ENCODE peak calls at places on chromosomes 4 and X, in seven cellular contexts. G, N, Z, M, J, B and I are unnamed samples. For H3K36me3 and H3K27me3, the result is how much of the 10 kb centered on the place peaks cover.

GRCh38 chr4:100299441-100299840 is 109.2 kb upstream of the DDIT4L start:
- DNase-seq in J (peak), G (no peak), N (no peak), Z (no peak), B (no peak), M (no peak), I (no peak)

GRCh38 chr4:41964401-41964800 is 17.2 kb upstream of the DCAF4L1 start:
- DNase-seq in M (no peak), Z (no peak), J (no peak), N (no peak), B (no peak), G (no peak), I (no peak)

GRCh38 chr4:95190751-95191436 is 357.9 kb downstream of the UNC5C start:
- DNase-seq in J (no peak), N (no peak), B (no peak), G (no peak), M (no peak), Z (peak), I (no peak)

GRCh38 chr4:151031831-151032605 is 16.9 kb upstream of the LRBA start:
- DNase-seq in B (no peak), Z (no peak), J (peak), N (peak), G (no peak), M (no peak), I (no peak)

GRCh38 chr4:26530094-26530493 is 39.8 kb upstream of the CCKAR start:
- DNase-seq in J (no peak), Z (no peak), M (no peak), N (no peak), G (no peak), B (no peak), I (no peak)

GRCh38 chr4:8905773-8906667 is 34.4 kb upstream of the HMX1 start:
- DNase-seq in M (peak), B (peak), Z (peak), J (no peak), N (no peak), G (peak), I (peak)

GRCh38 chr4:121791481-121791880 is 9.6 kb upstream of the EXOSC9 start:
- DNase-seq in G (no peak), N (peak), Z (no peak), J (peak), B (no peak), M (no peak), I (no peak)

GRCh38 chrX:39946822-39947221 is 150.9 kb downstream of the BCOR start:
- DNase-seq in M (peak), J (peak), G (no peak), B (no peak), N (peak), Z (no peak), I (no peak)

GRCh38 chr4:34731045-34731444 is 1513.3 kb downstream of the ARAP2 start:
- DNase-seq in Z (no peak), G (no peak), M (no peak), B (no peak), N (no peak), J (no peak), I (no peak)

GRCh38 chrX:25998687-25999086 is 139.5 kb upstream of the MAGEB18 start:
- DNase-seq in M (no peak), B (no peak), G (no peak), J (no peak), Z (no peak), N (no peak), I (no peak)

GRCh38 chrX:10444204-10444603 is 176.2 kb downstream of the MID1 start:
- DNase-seq in Z (no peak), J (no peak), B (no peak), M (no peak), N (no peak), G (no peak), I (no peak)

GRCh38 chr4:119184128-119184527 is 28.4 kb upstream of the USP53 start:
- DNase-seq in J (no peak), G (no peak), N (no peak), Z (no peak), M (no peak), B (no peak), I (no peak)

GRCh38 chr4:108166441-108167315 is 2.1 kb downstream of the LEF1 start:
- DNase-seq in B (no peak), N (no peak), G (no peak), M (no peak), Z (peak), J (no peak), I (peak)

GRCh38 chr4:80492761-80493160 is 157.2 kb downstream of the CFAP299 start:
- DNase-seq in B (no peak), Z (no peak), G (no peak), M (no peak), J (no peak), N (no peak), I (no peak)

GRCh38 chrX:47264507-47265173 is 31.8 kb downstream of the USP11 start:
- DNase-seq in Z (no peak), B (no peak), M (no peak), G (peak), N (peak), J (peak), I (no peak)

GRCh38 chr4:6345866-6346265 is 76.2 kb downstream of the WFS1 start:
- DNase-seq in Z (no peak), B (no peak), M (no peak), N (no peak), J (no peak), G (no peak), I (no peak)

GRCh38 chrX:70062961-70063550 is 799 bp downstream of the OTUD6A start:
- DNase-seq in G (no peak), Z (no peak), J (no peak), B (no peak), N (no peak), M (no peak), I (no peak)

GRCh38 chrX:48480583-48480982 is 4.6 kb downstream of the FTSJ1 start:
- DNase-seq in Z (no peak), N (no peak), B (no peak), G (no peak), J (no peak), M (no peak), I (no peak)

GRCh38 chrX:148672526-148672925 is 172.1 kb downstream of the AFF2 start:
- DNase-seq in J (peak), N (no peak), B (no peak), Z (no peak), G (no peak), M (no peak), I (no peak)

GRCh38 chr4:73608677-73609594 is 11.3 kb downstream of the RASSF6 start:
- DNase-seq in J (peak), N (peak), G (no peak), Z (no peak), M (no peak), B (no peak), I (no peak)

GRCh38 chr4:166538491-166539005 is 665.5 kb downstream of the TLL1 start:
- DNase-seq in M (no peak), J (no peak), G (no peak), B (no peak), N (no peak), Z (peak), I (no peak)
- H3K4me3 ChIP-seq in M (no peak), J (no peak), G (no peak), B (no peak), N (no peak), Z (no peak), I (no peak)

GRCh38 chr4:56986192-56986591 is 7.5 kb downstream of the POLR2B start:
- DNase-seq in M (no peak), N (no peak), J (no peak), G (no peak), B (no peak), Z (no peak), I (no peak)
- H3K36me3 ChIP-seq in M (half or more), N (under half), J (under half), G (half or more), B (half or more), Z (under half), I (under half)

DNA sequence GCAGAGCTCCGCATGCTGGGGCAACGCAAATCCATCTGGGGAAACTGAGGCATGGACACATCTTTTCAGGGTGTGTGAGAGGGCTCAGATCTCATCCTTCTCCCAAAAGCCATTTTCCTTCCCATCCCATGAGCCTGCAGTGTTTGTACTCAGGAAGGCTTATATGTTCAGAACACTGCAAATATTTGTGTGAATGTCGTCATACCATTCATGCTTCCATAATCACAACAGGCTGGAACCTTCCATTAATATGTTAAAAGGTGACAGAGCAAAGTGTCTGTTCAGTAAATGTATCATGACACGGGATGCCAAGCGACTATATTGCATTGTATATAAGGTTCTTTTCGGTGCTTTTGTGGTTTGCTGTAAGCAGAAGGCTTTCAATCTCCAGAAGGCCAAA is 8.5 kb downstream of the TRIML1 start:
- DNase-seq in N (no peak), B (no peak), M (no peak), G (no peak), Z (no peak), J (no peak), I (no peak)
- H3K27me3 ChIP-seq in N (under half), B (under half), M (under half), G (under half), Z (under half), J (under half), I (under half)

GRCh38 chr4:128347930-128348660 is 60.5 kb upstream of the PGRMC2 start:
- DNase-seq in Z (no peak), G (no peak), B (no peak), M (no peak), N (peak), J (peak), I (no peak)

GRCh38 chr4:128349921-128350320 is 62.3 kb upstream of the PGRMC2 start:
- DNase-seq in M (no peak), J (peak), Z (no peak), G (no peak), N (peak), B (no peak), I (no peak)

GRCh38 chr4:128347175-128347868 is 59.7 kb upstream of the PGRMC2 start:
- DNase-seq in J (peak), B (no peak), N (peak), Z (no peak), G (no peak), M (no peak), I (no peak)

GRCh38 chr4:128351502-128351901 is 63.9 kb upstream of the PGRMC2 start:
- DNase-seq in N (no peak), J (no peak), Z (no peak), B (no peak), G (no peak), M (no peak), I (no peak)

GRCh38 chr4:128350449-128351045 is 62.9 kb upstream of the PGRMC2 start:
- DNase-seq in N (no peak), Z (peak), M (no peak), G (no peak), J (no peak), B (no peak), I (no peak)
- H3K4me3 ChIP-seq in N (no peak), Z (no peak), M (no peak), G (no peak), J (no peak), B (no peak), I (no peak)

DNA sequence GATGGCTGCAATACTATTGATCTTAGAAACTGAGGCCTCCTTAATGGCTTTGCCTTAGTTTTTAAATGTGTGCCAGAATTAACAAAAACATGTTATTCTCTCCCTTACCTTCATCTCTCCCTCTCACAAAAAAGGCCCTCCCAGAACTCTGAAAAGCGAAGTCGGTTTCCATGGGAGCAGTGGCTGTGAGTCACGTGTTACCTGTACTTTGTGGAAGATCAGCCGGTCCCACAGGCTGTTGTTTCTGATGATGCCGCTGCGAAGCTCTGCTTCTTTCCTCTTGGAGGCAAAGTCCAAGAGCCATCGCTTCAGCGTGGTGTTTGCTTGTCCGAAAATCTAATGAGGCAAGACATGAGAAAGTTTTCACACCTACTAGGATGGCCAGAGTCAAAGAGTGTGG is 32.5 kb upstream of the CENPU start:
- DNase-seq in Z (no peak), N (no peak), J (no peak), B (no peak), M (no peak), G (no peak), I (no peak)
- H3K36me3 ChIP-seq in Z (half or more), N (under half), J (under half), B (half or more), M (half or more), G (half or more), I (under half)

DNA sequence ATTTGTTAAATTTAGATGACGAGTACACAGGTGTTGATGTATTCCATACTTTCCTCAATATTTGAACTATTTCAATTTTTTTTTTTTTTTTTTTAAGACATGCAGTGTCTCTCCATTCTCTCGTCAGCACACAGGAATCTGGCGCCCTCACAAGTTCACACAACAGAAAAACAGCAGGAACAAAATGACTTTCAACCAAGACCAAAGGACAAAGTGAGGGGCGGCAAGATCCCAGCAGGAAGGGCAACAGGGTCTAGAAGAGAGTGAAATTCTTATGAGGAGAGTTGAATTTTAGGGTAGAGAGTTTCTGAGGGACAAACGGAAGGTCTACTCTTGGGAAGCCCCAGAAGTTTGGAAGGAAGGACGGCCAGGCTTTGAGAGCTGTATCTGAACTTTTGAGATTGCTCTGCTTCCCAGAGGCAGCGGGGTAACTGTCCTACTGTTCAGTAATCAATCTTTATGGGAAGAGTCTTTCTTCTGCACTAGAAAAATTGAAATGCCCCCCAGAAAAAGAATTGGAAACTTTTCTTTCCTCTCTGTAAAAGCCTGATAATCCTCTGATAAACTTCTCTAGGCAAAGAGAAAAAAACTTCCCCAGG is 760.2 kb downstream of the RAB28 start:
- DNase-seq in M (no peak), N (no peak), Z (peak), G (no peak), J (peak), B (no peak), I (no peak)
- H3K27me3 ChIP-seq in M (under half), N (under half), Z (under half), G (under half), J (under half), B (under half), I (under half)

DNA sequence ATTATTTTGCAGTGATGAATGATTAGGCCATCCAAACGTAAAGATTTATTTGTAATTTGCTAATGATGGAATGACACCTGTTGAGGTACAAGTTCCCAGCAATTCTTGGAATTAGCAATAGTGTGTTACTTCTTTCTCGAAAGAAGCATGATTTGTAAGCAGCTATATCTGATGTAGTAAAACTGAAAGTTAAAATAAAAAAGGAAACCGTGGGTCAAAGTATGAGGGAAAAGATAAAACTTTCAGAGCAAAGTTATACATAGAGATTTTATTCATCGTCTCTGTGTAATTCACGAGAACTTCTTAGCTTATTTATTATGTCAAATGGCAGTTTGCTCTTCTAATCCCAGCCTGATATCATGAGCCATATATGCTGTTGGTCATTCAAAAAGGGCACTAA is 59.0 kb downstream of the NFKB1 start:
- DNase-seq in N (no peak), M (no peak), G (no peak), J (no peak), Z (no peak), B (no peak), I (no peak)
- H3K4me3 ChIP-seq in N (no peak), M (no peak), G (no peak), J (no peak), Z (no peak), B (no peak), I (no peak)

GRCh38 chr4:105274090-105274489 is 127.4 kb downstream of the TET2 start:
- DNase-seq in B (no peak), M (no peak), N (no peak), G (no peak), Z (no peak), J (no peak), I (no peak)
- H3K36me3 ChIP-seq in B (half or more), M (half or more), N (under half), G (half or more), Z (half or more), J (under half), I (under half)

DNA sequence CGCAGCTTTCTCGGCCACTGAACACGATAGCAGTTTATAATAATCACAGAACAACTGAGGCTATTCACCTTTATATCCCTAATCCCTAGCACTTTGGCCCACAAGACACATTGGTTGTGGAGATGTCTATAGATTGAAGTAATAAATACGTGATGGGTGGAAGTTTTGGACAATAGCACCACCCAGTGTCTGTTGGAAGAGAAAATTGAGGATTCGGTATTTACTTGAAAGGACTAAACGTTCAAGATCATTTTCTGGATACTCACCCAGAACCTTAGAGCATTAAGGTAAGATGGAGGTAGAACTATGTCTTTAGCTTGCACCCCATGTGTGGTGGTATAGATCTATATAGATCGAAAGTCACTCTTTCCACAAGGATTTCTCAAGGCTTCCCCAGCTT is 792 bp upstream of the TMSB15A start:
- DNase-seq in M (no peak), J (peak), G (no peak), B (no peak), N (peak), Z (no peak), I (peak)
- H3K27me3 ChIP-seq in M (under half), J (under half), G (under half), B (under half), N (under half), Z (under half), I (under half)

GRCh38 chrX:28901637-28902036 is 314.4 kb downstream of the IL1RAPL1 start:
- DNase-seq in Z (no peak), G (no peak), B (no peak), N (peak), J (no peak), M (no peak), I (no peak)
- H3K4me3 ChIP-seq in Z (no peak), G (no peak), B (no peak), N (no peak), J (no peak), M (no peak), I (no peak)